ENCODE peak calls at places on chromosomes 5 and 9, in seven cellular contexts. Q, I, K, J, U, Y and S are unnamed samples.

GRCh38 chr9:91421022-91421765 is 2.4 kb downstream of the NFIL3 start:
- DNase-seq in Y (peak), I (no peak), U (no peak), J (peak), K (no peak), Q (peak), S (no peak)

GRCh38 chr5:92353107-92354030 is 970.3 kb upstream of the ARRDC3 start:
- DNase-seq in Q (no peak), I (peak), Y (no peak), K (no peak), U (no peak), J (no peak), S (no peak)

GRCh38 chr5:171162602-171163001 is 146.4 kb upstream of the TLX3 start:
- DNase-seq in Y (no peak), K (no peak), Q (peak), U (peak), J (peak), I (peak), S (no peak)

GRCh38 chr5:42770003-42770402 is 13.4 kb downstream of the CCDC152 start:
- DNase-seq in Q (no peak), I (no peak), Y (no peak), U (no peak), J (no peak), K (no peak), S (no peak)

GRCh38 chr5:153617190-153617589 is 126.7 kb downstream of the GRIA1 start:
- DNase-seq in U (no peak), I (peak), Q (no peak), Y (no peak), J (peak), K (no peak), S (no peak)

GRCh38 chr5:123807177-123807900 is 295.4 kb downstream of the CSNK1G3 start:
- DNase-seq in Y (no peak), U (no peak), K (peak), I (peak), Q (no peak), J (no peak), S (no peak)

GRCh38 chr9:120441446-120442279 is 138.3 kb downstream of the CDK5RAP2 start:
- DNase-seq in K (peak), Y (no peak), U (no peak), J (peak), I (peak), Q (no peak), S (no peak)

GRCh38 chr5:149320791-149321330 is 24.4 kb upstream of the GRPEL2 start:
- DNase-seq in I (peak), K (peak), Y (peak), J (peak), Q (no peak), U (no peak), S (peak)

GRCh38 chr5:143052967-143053682 is 282.9 kb downstream of the ARHGAP26 start:
- DNase-seq in Q (no peak), U (peak), Y (no peak), I (no peak), K (no peak), J (no peak), S (no peak)

GRCh38 chr5:175378444-175379028 is 65.4 kb downstream of the DRD1 start:
- DNase-seq in U (no peak), K (peak), Y (no peak), Q (no peak), I (no peak), J (no peak), S (peak)

DNA sequence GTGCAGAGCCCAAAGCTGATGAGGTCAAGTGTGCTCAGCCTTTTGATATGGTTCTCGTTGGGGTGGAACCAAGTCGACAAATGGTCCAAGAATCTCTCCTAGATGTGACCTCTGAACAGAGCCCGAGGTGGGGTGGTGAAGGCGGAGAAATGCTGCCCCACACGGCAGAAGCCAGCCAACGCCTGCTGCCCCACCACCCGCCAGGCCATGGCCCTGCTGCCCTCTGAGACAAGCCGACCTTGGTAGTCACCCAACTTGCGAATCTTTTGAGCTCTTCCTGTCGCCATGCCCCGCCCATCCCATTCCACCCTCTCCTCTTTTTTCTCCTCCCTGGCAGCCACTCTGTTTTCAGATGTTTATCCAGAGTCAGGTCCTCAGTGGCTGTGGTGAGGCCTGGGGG is 91.5 kb upstream of the EGFLAM start:
- DNase-seq in U (no peak), Y (peak), J (no peak), K (no peak), Q (no peak), I (no peak), S (no peak)
- TF ChIP-seq CTCF in U (no peak), Y (no peak), J (no peak), K (no peak), Q (no peak), I (no peak), S (no peak)

DNA sequence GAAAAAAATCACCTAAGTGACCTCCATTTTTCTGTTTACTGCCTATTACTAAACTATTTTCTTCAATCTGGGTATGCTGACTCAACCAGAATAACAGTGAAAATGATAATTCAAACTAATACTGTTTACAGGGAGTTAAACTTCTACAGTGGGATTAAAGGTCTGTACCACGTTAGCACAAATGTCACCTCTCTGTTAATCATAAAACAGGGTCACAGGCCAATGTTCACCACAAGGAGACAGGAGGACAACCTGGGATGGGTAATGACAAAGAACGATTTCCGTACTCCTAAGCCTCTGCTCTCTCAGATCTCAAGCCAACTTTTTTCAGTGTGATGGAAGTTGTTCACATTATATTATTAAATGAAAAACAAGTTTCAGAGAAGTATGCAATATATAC is 2.3 kb downstream of the ALDOB start:
- DNase-seq in Y (no peak), U (no peak), K (no peak), J (no peak), Q (no peak), I (no peak), S (no peak)
- TF ChIP-seq CTCF in Y (no peak), U (no peak), K (no peak), J (no peak), Q (no peak), I (no peak), S (no peak)

GRCh38 chr5:138352722-138353549 is 451 bp downstream of the KDM3B start:
- DNase-seq in Y (peak), Q (peak), I (no peak), J (peak), K (no peak), U (peak), S (no peak)
- TF ChIP-seq CTCF in Y (peak), Q (no peak), I (peak), J (peak), K (peak), U (peak), S (peak)

DNA sequence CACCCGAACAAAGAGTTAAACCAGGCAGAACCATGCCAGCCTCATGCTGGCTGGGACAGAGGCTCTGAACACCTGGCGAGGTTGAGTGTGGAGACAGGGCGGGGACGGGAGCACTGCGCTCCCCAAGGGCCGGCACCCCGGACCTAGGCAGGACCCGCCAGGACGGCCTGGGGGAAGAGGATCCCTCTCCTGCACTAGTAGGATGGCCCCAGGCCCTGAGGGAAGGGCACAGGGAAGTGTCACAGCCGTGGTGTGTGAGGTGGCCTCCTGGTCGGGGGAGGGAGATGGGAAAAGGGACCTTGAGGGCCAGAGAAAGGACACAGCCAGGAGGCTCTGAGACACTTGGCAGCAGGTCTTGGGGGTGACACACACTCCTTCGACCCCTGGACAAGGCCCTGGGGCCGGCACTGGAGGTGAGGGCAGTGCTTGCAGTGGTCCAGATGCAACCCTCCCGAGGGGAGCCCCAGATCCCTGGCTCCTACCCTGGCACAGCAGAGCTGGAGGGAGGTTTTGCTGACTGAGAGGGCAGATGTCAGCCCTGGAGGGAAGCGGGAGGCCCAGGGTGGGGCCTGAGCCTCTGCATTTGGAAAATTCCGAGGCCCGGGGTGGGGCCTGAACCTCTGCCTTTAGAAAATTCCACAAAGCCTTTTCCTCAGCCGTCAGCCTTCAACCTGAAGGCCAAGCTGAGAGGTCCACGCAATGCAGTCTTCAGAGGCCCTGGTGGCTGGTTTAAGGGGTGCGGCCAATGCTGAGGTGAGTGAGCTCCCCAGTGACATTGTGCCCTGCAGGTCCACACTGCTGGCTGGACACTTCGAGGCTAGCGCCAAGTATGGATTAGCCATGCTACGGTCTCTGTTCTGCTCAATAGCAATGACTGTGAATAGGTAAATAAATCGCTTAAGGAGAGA is 24.8 kb upstream of the TERT start:
- DNase-seq in I (no peak), K (no peak), J (no peak), Q (no peak), Y (no peak), U (no peak), S (no peak)
- TF ChIP-seq CTCF in I (no peak), K (no peak), J (no peak), Q (no peak), Y (no peak), U (no peak), S (no peak)

DNA sequence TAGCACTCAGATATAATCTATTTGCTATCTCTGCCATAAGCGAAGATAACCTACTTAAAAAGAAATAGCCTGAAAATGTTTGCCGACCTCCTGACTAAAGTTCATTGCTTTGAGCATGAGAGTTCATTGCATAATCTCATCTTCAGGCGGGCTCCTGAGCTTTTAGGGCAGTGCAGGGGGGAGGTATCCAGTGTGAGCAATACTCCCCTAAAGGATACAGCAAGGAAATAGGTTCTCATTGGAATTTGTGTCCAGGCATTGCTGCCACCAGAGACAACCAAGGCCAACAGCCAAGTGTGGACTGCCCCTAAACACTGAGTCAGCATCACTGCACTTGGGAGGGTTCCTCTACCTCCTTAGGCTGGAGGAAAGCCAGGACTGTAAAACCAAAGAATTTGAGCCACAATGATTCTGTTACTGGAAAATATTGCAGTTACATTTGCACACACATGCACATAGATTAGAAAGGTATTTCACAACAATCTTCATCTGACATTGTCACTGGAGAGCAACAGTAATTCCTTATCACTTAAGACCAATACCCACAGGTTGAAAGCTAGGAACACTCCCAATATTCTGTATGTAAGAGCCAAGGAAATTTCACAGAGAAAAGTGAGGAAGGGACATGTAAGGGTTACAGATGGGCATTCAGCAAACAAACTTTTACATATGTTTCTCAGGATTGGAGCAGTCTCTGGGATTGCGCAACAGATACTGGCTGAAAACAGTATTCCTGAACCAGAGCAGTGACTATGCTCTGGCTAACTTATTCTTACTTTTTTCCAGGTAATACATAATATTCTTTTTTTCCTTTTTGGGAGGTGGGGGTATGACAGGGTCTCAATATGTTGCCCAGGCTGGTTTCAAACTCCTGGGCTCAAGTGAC is 98.6 kb upstream of the TLE1 start:
- DNase-seq in I (peak), K (peak), J (peak), Q (no peak), Y (no peak), U (no peak), S (peak)
- TF ChIP-seq CTCF in I (peak), K (no peak), J (peak), Q (no peak), Y (no peak), U (no peak), S (no peak)

GRCh38 chr5:136819526-136820302 is 454.4 kb upstream of the TRPC7 start:
- DNase-seq in I (no peak), U (no peak), Q (no peak), J (no peak), Y (no peak), K (no peak), S (no peak)
- TF ChIP-seq CTCF in I (no peak), U (no peak), Q (no peak), J (no peak), Y (no peak), K (no peak), S (no peak)

GRCh38 chr5:81301221-81302015 is at the start of gene ZCCHC9:
- DNase-seq in I (peak), Q (peak), Y (peak), U (peak), J (peak), K (peak), S (peak)
- TF ChIP-seq CTCF in I (no peak), Q (no peak), Y (peak), U (no peak), J (peak), K (peak), S (peak)

GRCh38 chr5:144385597-144385996 is 214.9 kb downstream of the KCTD16 start:
- DNase-seq in U (no peak), J (no peak), I (no peak), K (no peak), Q (no peak), Y (no peak), S (no peak)

GRCh38 chr5:144391044-144391443 is 220.4 kb downstream of the KCTD16 start:
- DNase-seq in Y (no peak), K (no peak), Q (no peak), J (no peak), I (no peak), U (no peak), S (no peak)

GRCh38 chr5:144394036-144394435 is 223.4 kb downstream of the KCTD16 start:
- DNase-seq in Y (no peak), K (no peak), J (no peak), I (no peak), Q (no peak), U (no peak), S (no peak)

GRCh38 chr5:144386315-144386714 is 215.6 kb downstream of the KCTD16 start:
- DNase-seq in K (no peak), Q (no peak), I (no peak), Y (no peak), U (no peak), J (no peak), S (no peak)

GRCh38 chr5:144390133-144390532 is 219.5 kb downstream of the KCTD16 start:
- DNase-seq in U (no peak), Y (no peak), K (no peak), I (no peak), Q (peak), J (no peak), S (no peak)
- TF ChIP-seq CTCF in U (no peak), Y (no peak), K (peak), I (peak), Q (no peak), J (peak), S (no peak)

GRCh38 chr9:128729302-128729701 is 5.4 kb upstream of the ZDHHC12 start:
- DNase-seq in U (no peak), I (no peak), K (no peak), Q (no peak), Y (no peak), J (no peak), S (no peak)
- TF ChIP-seq CTCF in U (no peak), I (no peak), K (no peak), Q (no peak), Y (no peak), J (no peak), S (no peak)

GRCh38 chr9:106288689-106289088 is 574.3 kb upstream of the ZNF462 start:
- DNase-seq in K (no peak), Y (no peak), Q (no peak), U (no peak), I (no peak), J (no peak), S (no peak)

GRCh38 chr9:106287108-106287631 is 575.8 kb upstream of the ZNF462 start:
- DNase-seq in J (no peak), K (no peak), Q (no peak), Y (no peak), U (no peak), I (no peak), S (no peak)

GRCh38 chr9:106284300-106284699 is 578.7 kb upstream of the ZNF462 start:
- DNase-seq in I (no peak), U (no peak), J (no peak), Q (peak), Y (no peak), K (no peak), S (no peak)

GRCh38 chr9:106286249-106286648 is 576.7 kb upstream of the ZNF462 start:
- DNase-seq in I (no peak), Q (peak), K (no peak), U (peak), J (no peak), Y (no peak), S (no peak)
- TF ChIP-seq CTCF in I (peak), Q (peak), K (peak), U (peak), J (peak), Y (no peak), S (peak)